ENCODE peak calls at places on chromosomes 6 and 20, in eight cellular contexts. B, T, Y, Q, E, A, N and L are unnamed samples. For H3K9me3, the result is how much of the 10 kb centered on the place peaks cover.

GRCh38 chr6:135192256-135193174 is 11.4 kb downstream of the MYB start:
- DNase-seq in B (no peak), T (no peak), Y (no peak), Q (no peak), E (no peak), A (no peak), N (no peak), L (no peak)

GRCh38 chr6:7652957-7653356 is 63.0 kb downstream of the SNRNP48 start:
- DNase-seq in B (no peak), T (no peak), Y (no peak), Q (no peak), E (no peak), A (no peak), N (no peak), L (no peak)

GRCh38 chr6:138817799-138818198 is 21.9 kb downstream of the ECT2L start:
- DNase-seq in B (no peak), T (no peak), Y (no peak), Q (no peak), E (no peak), A (peak), N (no peak), L (no peak)

GRCh38 chr20:62791301-62792181 is 4.7 kb upstream of the MRGBP start:
- DNase-seq in B (peak), T (peak), Y (peak), Q (peak), E (peak), A (peak), N (peak), L (peak)

GRCh38 chr20:61588356-61589054 is 336.4 kb downstream of the CDH4 start:
- DNase-seq in B (no peak), T (no peak), Y (no peak), Q (no peak), E (no peak), A (no peak), N (no peak), L (no peak)

GRCh38 chr6:19812512-19813119 is 24.6 kb upstream of the ID4 start:
- DNase-seq in B (no peak), T (peak), Y (peak), Q (no peak), E (no peak), A (peak), N (no peak), L (no peak)

GRCh38 chr6:7108196-7108963 is 619 bp downstream of the RREB1 start:
- DNase-seq in B (peak), T (peak), Y (peak), Q (no peak), E (peak), A (peak), N (peak), L (peak)

GRCh38 chr20:11511816-11512215 is 405.9 kb upstream of the BTBD3 start:
- DNase-seq in B (no peak), T (no peak), Y (no peak), Q (no peak), E (no peak), A (no peak), N (no peak), L (no peak)

GRCh38 chr6:56515081-56515905 is 127.4 kb downstream of the DST start:
- DNase-seq in B (no peak), T (no peak), Y (no peak), Q (no peak), E (no peak), A (no peak), N (no peak), L (no peak)

GRCh38 chr6:157725836-157726235 is 97.2 kb upstream of the SNX9 start:
- DNase-seq in B (no peak), T (no peak), Y (no peak), Q (no peak), E (no peak), A (no peak), N (no peak), L (no peak)

GRCh38 chr6:112149719-112150263 is 62.4 kb downstream of the FAM229B start:
- DNase-seq in B (no peak), T (peak), Y (no peak), Q (no peak), E (no peak), A (no peak), N (no peak), L (no peak)

GRCh38 chr6:85390775-85391174 is 59.1 kb upstream of the NT5E start:
- DNase-seq in B (no peak), T (no peak), Y (no peak), Q (no peak), E (no peak), A (no peak), N (no peak), L (no peak)

DNA sequence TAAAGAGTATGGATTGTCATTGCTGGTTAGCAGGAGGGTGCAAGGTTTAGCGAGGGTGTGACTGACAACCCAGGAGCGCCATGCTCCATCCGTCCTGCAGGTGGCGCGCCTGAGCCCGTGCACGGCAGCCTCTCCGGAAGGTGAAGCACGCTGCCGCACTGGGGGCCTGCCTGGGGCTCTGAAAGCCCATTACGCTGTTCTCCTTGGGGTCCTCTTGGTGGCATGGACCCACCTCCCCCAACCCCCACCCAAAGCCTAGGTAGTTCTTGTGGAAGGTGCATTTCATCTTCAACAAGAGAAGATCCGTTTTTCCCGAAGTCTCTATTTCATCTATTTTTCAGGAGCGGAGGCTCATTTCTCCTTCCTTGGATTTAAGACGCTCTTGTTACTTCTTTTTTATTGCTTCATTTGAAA is 197.4 kb upstream of the KCNG1 start:
- DNase-seq in B (no peak), T (peak), Y (peak), Q (no peak), E (peak), A (no peak), N (peak), L (peak)
- H3K9me3 ChIP-seq in B (under half), T (under half), Y (under half), Q (under half), E (under half), A (under half), N (under half), L (under half)

DNA sequence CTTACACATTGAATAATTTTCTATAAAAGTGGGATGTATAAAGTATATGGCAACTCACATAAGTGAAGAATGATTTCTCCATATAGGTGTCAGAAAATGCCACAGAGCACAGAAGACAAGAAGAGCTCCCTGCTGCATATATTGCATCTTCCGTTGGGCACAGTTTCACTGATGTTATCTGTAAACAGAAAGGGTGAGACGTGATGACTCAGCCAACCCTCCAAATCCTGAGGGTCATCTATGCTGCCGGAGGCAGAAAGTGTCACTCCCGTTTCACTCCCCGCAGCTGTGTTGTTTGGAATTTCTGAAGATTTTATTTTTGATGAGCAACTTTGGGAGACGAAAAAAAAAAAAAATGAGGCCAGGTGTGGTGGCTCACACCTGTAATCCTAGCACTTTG is 644.1 kb downstream of the C6orf118 start:
- DNase-seq in B (no peak), T (no peak), Y (no peak), Q (no peak), E (no peak), A (no peak), N (no peak), L (no peak)
- H3K9me3 ChIP-seq in B (under half), T (under half), Y (under half), Q (under half), E (under half), A (under half), N (under half), L (under half)

DNA sequence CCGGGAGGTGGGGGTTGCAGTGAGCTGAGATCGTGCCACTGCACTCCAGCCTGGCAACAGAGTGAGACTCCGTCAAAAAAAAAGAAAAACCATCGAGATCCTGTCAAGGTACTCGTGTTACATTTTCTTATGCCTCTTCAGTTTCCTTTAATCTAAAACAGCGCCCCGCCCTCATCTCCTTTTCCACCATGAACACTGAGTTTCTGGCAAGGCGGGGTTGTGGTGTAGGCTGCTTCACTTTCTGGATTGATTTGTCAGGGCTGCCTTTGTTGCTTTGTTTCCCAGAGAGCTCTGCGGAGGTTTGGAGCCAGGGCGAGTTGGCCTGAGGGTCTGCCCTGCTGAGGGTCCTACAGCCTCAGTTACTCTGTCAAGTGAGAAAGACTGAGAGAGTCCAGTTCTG is 8.9 kb downstream of the ITPR3 start:
- DNase-seq in B (no peak), T (no peak), Y (no peak), Q (no peak), E (no peak), A (no peak), N (no peak), L (no peak)
- H3K9me3 ChIP-seq in B (under half), T (under half), Y (under half), Q (under half), E (under half), A (under half), N (under half), L (under half)

DNA sequence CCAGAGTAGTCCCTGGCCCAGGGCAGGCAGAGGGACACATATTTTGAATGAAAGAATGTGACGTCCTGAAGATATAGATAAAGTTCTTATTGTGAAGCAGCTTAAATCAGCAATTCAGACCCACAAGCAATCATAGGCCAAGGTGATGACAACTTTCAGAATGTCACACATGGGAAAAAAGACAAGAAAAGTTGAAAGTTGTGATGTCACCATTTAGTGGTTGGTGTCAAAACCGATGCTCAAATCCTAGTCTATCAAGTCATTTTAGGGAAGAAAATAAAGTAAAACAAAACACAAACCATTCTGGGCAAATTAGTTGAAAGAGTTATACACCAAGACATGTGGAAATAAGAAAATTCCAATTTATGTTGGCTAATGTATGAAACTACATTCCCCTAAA is 710.8 kb downstream of the DOK5 start:
- DNase-seq in B (no peak), T (no peak), Y (no peak), Q (no peak), E (no peak), A (no peak), N (no peak), L (no peak)
- H3K9me3 ChIP-seq in B (under half), T (under half), Y (under half), Q (under half), E (under half), A (under half), N (under half), L (under half)